ENCODE peak calls at places on chromosomes 4 and X, in four cellular contexts. N, W, B and F are unnamed samples.

GRCh38 chr4:181235361-181235760 is 1007.8 kb upstream of the TENM3 start:
- DNase-seq in N (no peak), W (no peak), B (no peak), F (no peak)

GRCh38 chr4:6974138-6974848 is 64.7 kb downstream of the TBC1D14 start:
- DNase-seq in W (peak; percentile 81), N (peak; percentile 95), B (no peak), F (peak; percentile 90)

GRCh38 chrX:48835524-48836329 is at the start of gene PCSK1N:
- DNase-seq in W (peak; percentile 88), N (no peak), B (no peak), F (no peak)

GRCh38 chrX:105999294-105999693 is 39.2 kb downstream of the SERPINA7 start:
- DNase-seq in W (peak; percentile 45), B (no peak), N (no peak), F (no peak)

GRCh38 chrX:38717871-38718270 is 83.4 kb upstream of the MID1IP1 start:
- DNase-seq in N (no peak), B (no peak), W (peak; percentile 16), F (no peak)

GRCh38 chr4:184613405-184613804 is 35.8 kb downstream of the CASP3 start:
- DNase-seq in B (no peak), N (no peak), W (no peak), F (no peak)

GRCh38 chr4:163245044-163245443 is 78.4 kb upstream of the NAF1 start:
- DNase-seq in B (no peak), W (no peak), N (no peak), F (no peak)

GRCh38 chr4:83212041-83212851 is 72.4 kb downstream of the COQ2 start:
- DNase-seq in B (peak; percentile 78), W (no peak), N (no peak), F (no peak)

GRCh38 chrX:75784689-75785491 is at the start of gene MAGEE2:
- DNase-seq in N (no peak), B (no peak), W (peak; percentile 0), F (no peak)

GRCh38 chrX:350534-351321 is 32.1 kb upstream of the GTPBP6 start:
- DNase-seq in N (no peak), W (no peak), B (no peak), F (no peak)

GRCh38 chr4:130359537-130359936 is 1263.6 kb downstream of the C4orf33 start:
- DNase-seq in N (no peak), W (peak; percentile 1), B (no peak), F (no peak)

GRCh38 chr4:186953601-186954260 is 230.1 kb upstream of the FAT1 start:
- DNase-seq in W (no peak), B (no peak), N (peak; percentile 39), F (peak; percentile 69)

GRCh38 chr4:149887091-149887490 is 71.4 kb upstream of the IQCM start:
- DNase-seq in W (no peak), N (no peak), B (no peak), F (no peak)

GRCh38 chrX:73877687-73878086 is 314.7 kb downstream of the CHIC1 start:
- DNase-seq in N (no peak), B (no peak), W (no peak), F (no peak)

GRCh38 chr4:77560170-77560569 is 45.5 kb upstream of the CXCL13 start:
- DNase-seq in B (no peak), N (no peak), W (no peak), F (no peak)

GRCh38 chrX:11664211-11664888 is 1.4 kb downstream of the ARHGAP6 start:
- DNase-seq in W (no peak), N (no peak), B (peak; percentile 17), F (no peak)

GRCh38 chrX:140526138-140526537 is 21.3 kb upstream of the SOX3 start:
- DNase-seq in W (no peak), N (no peak), B (no peak), F (no peak)

GRCh38 chrX:43741843-43742573 is 85.9 kb downstream of the MAOA start:
- DNase-seq in W (no peak), N (peak; percentile 19), B (no peak), F (no peak)

GRCh38 chr4:157143365-157143764 is 67.4 kb downstream of the GLRB start:
- DNase-seq in B (no peak), W (no peak), N (no peak), F (no peak)

GRCh38 chr4:118865091-118865708 is 23.5 kb upstream of the SYNPO2 start:
- DNase-seq in N (no peak), B (no peak), W (peak; percentile 56), F (no peak)

GRCh38 chrX:18931972-18932371 is 51.9 kb downstream of the PHKA2 start:
- DNase-seq in B (no peak), N (no peak), W (peak; percentile 2), F (no peak)

GRCh38 chr4:183154701-183155391 is 55.8 kb downstream of the WWC2 start:
- DNase-seq in N (no peak), W (peak; percentile 96), B (no peak), F (no peak)

GRCh38 chr4:28842271-28842670 is 1877.9 kb upstream of the PCDH7 start:
- DNase-seq in W (no peak), B (no peak), N (no peak), F (no peak)

GRCh38 chrX:119497185-119497584 is 28.9 kb downstream of the SLC25A5 start:
- DNase-seq in W (no peak), B (no peak), N (no peak), F (no peak)

GRCh38 chr4:81060587-81061339 is 30.3 kb downstream of the BMP3 start:
- DNase-seq in N (no peak), B (no peak), W (no peak), F (no peak)

GRCh38 chr4:81058621-81059020 is 28.1 kb downstream of the BMP3 start:
- DNase-seq in W (no peak), N (no peak), B (no peak), F (no peak)

GRCh38 chr4:81065446-81065845 is 34.9 kb downstream of the BMP3 start:
- DNase-seq in B (no peak), N (no peak), W (no peak), F (no peak)

GRCh38 chr4:81062001-81062400 is 31.5 kb downstream of the BMP3 start:
- DNase-seq in W (no peak), N (no peak), B (no peak), F (no peak)

DNA sequence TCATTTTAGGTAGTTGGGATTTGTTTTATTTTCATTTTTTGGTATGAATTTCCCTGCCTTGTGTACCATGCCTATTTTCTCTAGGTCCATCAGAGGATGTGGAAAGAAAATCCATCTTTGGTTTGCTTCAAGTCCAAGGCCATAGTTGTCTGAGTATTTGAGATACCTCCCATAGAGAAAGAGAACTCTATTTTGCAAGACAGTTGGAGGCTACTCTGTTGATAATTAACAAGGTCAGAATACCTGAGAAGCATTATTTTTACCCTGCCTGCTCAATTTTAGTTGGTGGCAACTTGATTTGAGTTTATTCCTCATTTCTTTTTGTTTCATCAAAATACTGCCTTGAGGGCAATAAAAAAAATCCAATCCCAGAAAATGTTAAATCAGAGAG is 30.8 kb downstream of the BMP3 start:
- DNase-seq in W (no peak), N (no peak), B (no peak), F (no peak)
- H3K36me3 ChIP-seq in W (no peaks in the 10 kb centered on the region), N (no peaks in the 10 kb centered on the region), B (no peaks in the 10 kb centered on the region), F (no peaks in the 10 kb centered on the region)

GRCh38 chrX:154350429-154351182 is 23.8 kb downstream of the FLNA start:
- DNase-seq in N (no peak), B (no peak), W (no peak), F (no peak)

GRCh38 chrX:154349979-154350378 is 24.5 kb downstream of the FLNA start:
- DNase-seq in W (no peak), N (no peak), B (no peak), F (no peak)

GRCh38 chrX:154349359-154349935 is 25.0 kb downstream of the FLNA start:
- DNase-seq in N (no peak), B (peak; percentile 14), W (no peak), F (no peak)

GRCh38 chrX:154348646-154349358 is 25.6 kb downstream of the FLNA start:
- DNase-seq in W (no peak), B (peak; percentile 12), N (no peak), F (no peak)

DNA sequence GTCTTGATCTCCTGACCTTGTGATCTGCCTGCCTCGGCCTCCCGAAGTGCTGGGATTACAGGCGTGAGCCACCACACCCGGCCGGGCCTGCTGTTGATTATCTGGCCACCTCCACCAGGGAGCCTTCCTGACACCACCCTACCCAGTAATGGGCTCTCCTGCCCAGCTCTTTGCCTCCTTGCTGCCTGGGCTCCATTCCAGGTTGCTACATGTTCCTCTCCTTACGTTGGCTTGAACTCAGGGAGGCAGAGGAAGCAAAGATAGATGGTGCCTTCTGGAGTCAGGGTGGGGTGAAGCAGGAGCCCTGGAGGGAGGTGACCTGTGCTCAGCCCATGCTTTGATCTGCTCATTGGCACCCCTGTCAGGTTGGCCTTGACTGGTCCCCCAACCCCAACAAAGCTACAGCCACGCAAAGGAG is 26.3 kb downstream of the FLNA start:
- DNase-seq in N (no peak), B (peak; percentile 9), W (no peak), F (no peak)
- H3K36me3 ChIP-seq in N (peaks cover 5% of the 10 kb centered on the region), B (peaks cover 11% of the 10 kb centered on the region), W (peaks cover 6% of the 10 kb centered on the region), F (peaks cover 45% of the 10 kb centered on the region)

GRCh38 chrX:139299309-139299708 is 231.2 kb upstream of the F9 start:
- DNase-seq in W (no peak), B (no peak), N (no peak), F (no peak)

GRCh38 chrX:139298437-139298836 is 232.1 kb upstream of the F9 start:
- DNase-seq in B (no peak), W (no peak), N (no peak), F (no peak)

GRCh38 chrX:139293991-139294390 is 236.5 kb upstream of the F9 start:
- DNase-seq in W (no peak), B (no peak), N (no peak), F (no peak)

DNA sequence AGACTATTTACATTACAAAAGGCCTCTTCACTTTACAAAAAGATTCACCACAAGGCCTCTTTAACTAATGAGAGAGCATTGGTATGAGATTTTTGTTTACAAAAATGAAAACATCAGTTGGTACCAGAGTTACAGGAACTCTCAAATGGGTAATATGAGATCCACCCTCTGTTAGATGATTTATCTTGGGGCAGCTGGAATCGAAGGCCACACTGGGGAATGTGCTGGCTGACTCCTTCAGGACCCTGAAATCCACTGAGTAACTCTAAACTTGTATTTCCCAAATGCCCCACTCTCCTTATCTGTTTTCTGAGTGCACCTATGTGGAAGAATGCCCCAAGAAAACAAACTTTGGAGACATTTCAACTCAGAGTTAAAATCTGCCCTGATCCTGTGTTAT is 232.9 kb upstream of the F9 start:
- DNase-seq in B (no peak), N (no peak), W (no peak), F (no peak)
- H3K36me3 ChIP-seq in B (no peaks in the 10 kb centered on the region), N (no peaks in the 10 kb centered on the region), W (no peaks in the 10 kb centered on the region), F (no peaks in the 10 kb centered on the region)

GRCh38 chr4:25779021-25779420 is 83.8 kb downstream of the SEL1L3 start:
- DNase-seq in N (no peak), W (no peak), B (no peak), F (no peak)

GRCh38 chr4:25786497-25787065 is 76.2 kb downstream of the SEL1L3 start:
- DNase-seq in B (no peak), N (no peak), W (no peak), F (no peak)

GRCh38 chr4:25783943-25784342 is 78.8 kb downstream of the SEL1L3 start:
- DNase-seq in B (no peak), N (no peak), W (no peak), F (no peak)

GRCh38 chr4:25787891-25788331 is 74.9 kb downstream of the SEL1L3 start:
- DNase-seq in W (peak; percentile 7), N (no peak), B (no peak), F (no peak)

DNA sequence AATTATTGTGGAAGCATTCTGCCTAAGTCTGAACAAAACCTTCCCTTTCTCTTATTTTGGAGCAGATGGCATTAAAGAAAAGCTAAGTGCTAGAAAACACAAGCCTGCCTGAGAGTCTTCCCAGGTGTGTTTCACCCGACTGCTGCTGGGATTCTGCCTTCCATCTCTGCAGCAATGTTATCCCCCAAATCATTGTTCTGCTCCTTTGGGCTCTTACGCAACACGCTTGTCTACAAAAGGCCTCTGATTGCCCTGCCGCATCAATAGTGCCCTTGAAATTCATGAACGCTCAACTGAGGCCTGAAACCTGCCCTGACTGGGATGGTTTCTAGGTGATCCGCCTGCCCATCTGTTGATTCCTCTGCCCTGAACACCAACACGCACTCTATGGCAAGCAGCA is 80.3 kb downstream of the SEL1L3 start:
- DNase-seq in W (no peak), B (no peak), N (no peak), F (no peak)
- H3K36me3 ChIP-seq in W (no peaks in the 10 kb centered on the region), B (no peaks in the 10 kb centered on the region), N (peaks cover 12% of the 10 kb centered on the region), F (no peaks in the 10 kb centered on the region)